ENCODE peak calls at places on chromosomes 11 and 22, in five cellular contexts. X is T47D; F is activated naive CD8-positive, alpha-beta T cell treated with anti-CD3 and anti-CD28 coated beads for 36 hours; I is GOT3; G is CD4-positive, CD25-positive, alpha-beta regulatory T cell. H is an unnamed sample.

GRCh38 chr22:47032091-47032943 is 269.9 kb downstream of the TBC1D22A start:
- DNase-seq in X (no peak), F (no peak), I (no peak), G (no peak), H (no peak)

GRCh38 chr11:61778920-61779650 is 13.3 kb downstream of the TMEM258 start:
- DNase-seq in X (no peak), F (no peak), I (no peak), G (no peak), H (no peak)

GRCh38 chr11:67613960-67614715 is 7.4 kb downstream of the NDUFV1 start:
- DNase-seq in X (no peak), F (peak; percentile 80), I (no peak), G (peak; percentile 71), H (no peak)

GRCh38 chr22:35459423-35459894 is 59.5 kb downstream of the MCM5 start:
- DNase-seq in X (no peak), F (no peak), I (no peak), G (no peak), H (no peak)

GRCh38 chr11:117595440-117595839 is 201.6 kb downstream of the DSCAML1 start:
- DNase-seq in X (no peak), F (no peak), I (no peak), G (no peak), H (no peak)

GRCh38 chr11:57277845-57278720 is 41.0 kb upstream of the APLNR start:
- DNase-seq in X (peak; percentile 68), F (peak; percentile 13), I (peak; percentile 44), G (no peak), H (peak; percentile 18)

GRCh38 chr22:50184004-50184461 is 1.7 kb upstream of the TRABD start:
- DNase-seq in X (peak; percentile 62), F (no peak), I (no peak), G (no peak), H (no peak)

GRCh38 chr11:105610796-105611361 is 1.0 kb downstream of the GRIA4 start:
- DNase-seq in X (no peak), F (no peak), I (no peak), G (no peak), H (no peak)

GRCh38 chr11:105862736-105863367 is 159.2 kb downstream of the MSANTD4 start:
- DNase-seq in X (peak; percentile 18), F (no peak), I (no peak), G (no peak), H (no peak)

GRCh38 chr11:130634981-130635473 is 186.6 kb downstream of the ADAMTS15 start:
- DNase-seq in X (no peak), F (no peak), I (no peak), G (no peak), H (no peak)

GRCh38 chr11:34997872-34998548 is 81.6 kb downstream of the PDHX start:
- DNase-seq in X (no peak), F (no peak), I (no peak), G (no peak), H (no peak)

GRCh38 chr22:47357086-47357485 is 594.6 kb downstream of the TBC1D22A start:
- DNase-seq in X (no peak), F (no peak), I (no peak), G (no peak), H (no peak)

GRCh38 chr11:29321293-29322132 is 695.3 kb downstream of the KCNA4 start:
- DNase-seq in X (no peak), F (no peak), I (no peak), G (no peak), H (no peak)

GRCh38 chr11:69546735-69547370 is 65.4 kb downstream of the LINC01488 start:
- DNase-seq in X (no peak), F (peak; percentile 49), I (no peak), G (no peak), H (no peak)

GRCh38 chr11:16722945-16723344 is 15.5 kb upstream of the C11orf58 start:
- DNase-seq in X (no peak), F (no peak), I (no peak), G (no peak), H (no peak)

GRCh38 chr11:70710192-70710965 is 312.1 kb downstream of the CTTN start:
- DNase-seq in X (no peak), F (no peak), I (no peak), G (no peak), H (no peak)

GRCh38 chr11:32616903-32617302 is 33.3 kb downstream of the EIF3M start:
- DNase-seq in X (no peak), F (no peak), I (no peak), G (no peak), H (no peak)

GRCh38 chr11:119144825-119145476 is 3.9 kb upstream of the ABCG4 start:
- DNase-seq in X (peak; percentile 90), F (peak; percentile 31), I (no peak), G (no peak), H (no peak)

GRCh38 chr22:38872831-38873248 is 824 bp upstream of the CBX6 start:
- DNase-seq in X (peak; percentile 26), F (no peak), I (no peak), G (no peak), H (no peak)

GRCh38 chr11:75813622-75814039 is 1.4 kb upstream of the UVRAG start:
- DNase-seq in X (no peak), F (no peak), I (no peak), G (no peak), H (no peak)

GRCh38 chr11:12170984-12171383 is 60.6 kb downstream of the MICAL2 start:
- DNase-seq in X (no peak), F (no peak), I (no peak), G (no peak), H (no peak)

GRCh38 chr11:12853652-12854296 is 155.3 kb upstream of the RASSF10 start:
- DNase-seq in X (no peak), F (no peak), I (no peak), G (no peak), H (no peak)

GRCh38 chr11:61007383-61007970 is 36.0 kb downstream of the CD6 start:
- DNase-seq in X (peak; percentile 69), F (no peak), I (no peak), G (no peak), H (no peak)

GRCh38 chr11:117734596-117734995 is 62.4 kb downstream of the DSCAML1 start:
- DNase-seq in X (no peak), F (no peak), I (no peak), G (no peak), H (no peak)

GRCh38 chr11:279966-280761 is 2.0 kb downstream of the NLRP6 start:
- DNase-seq in X (peak; percentile 59), F (peak; percentile 64), I (no peak), G (no peak), H (no peak)

GRCh38 chr22:17269607-17270261 is 50.5 kb upstream of the ADA2 start:
- DNase-seq in X (no peak), F (no peak), I (no peak), G (no peak), H (peak; percentile 34)

GRCh38 chr11:122869622-122870021 is 12.9 kb upstream of the JHY start:
- DNase-seq in X (no peak), F (no peak), I (no peak), G (no peak), H (no peak)